ENCODE peak calls at places on chromosomes 12 and 14, in six cellular contexts. One of them, this sample, is unnamed.

GRCh38 chr12:271165-271564 is 8.5 kb upstream of the SLC6A13 start:
- DNase-seq in stimulated activated CD4-positive, alpha-beta T cell treated with anti-CD3 and anti-CD28 coated beads, Interleukin-4, amount 100 ng/mL, for 1 hour: no peak
- DNase-seq in GOT3: no peak
- DNase-seq in NCI-H524: no peak
- DNase-seq in ELR: no peak
- DNase-seq in HuH-7.5: no peak
- DNase-seq in this sample: no peak

GRCh38 chr12:26878661-26879119 is 45.7 kb upstream of the ITPR2 start:
- DNase-seq in stimulated activated CD4-positive, alpha-beta T cell treated with anti-CD3 and anti-CD28 coated beads, Interleukin-4, amount 100 ng/mL, for 1 hour: no peak
- DNase-seq in GOT3: no peak
- DNase-seq in NCI-H524: peak
- DNase-seq in ELR: no peak
- DNase-seq in HuH-7.5: no peak
- DNase-seq in this sample: peak

GRCh38 chr12:19856389-19856788 is 417.1 kb downstream of the AEBP2 start:
- DNase-seq in stimulated activated CD4-positive, alpha-beta T cell treated with anti-CD3 and anti-CD28 coated beads, Interleukin-4, amount 100 ng/mL, for 1 hour: no peak
- DNase-seq in GOT3: no peak
- DNase-seq in NCI-H524: no peak
- DNase-seq in ELR: no peak
- DNase-seq in HuH-7.5: no peak
- DNase-seq in this sample: no peak

GRCh38 chr12:19624000-19624399 is 184.7 kb downstream of the AEBP2 start:
- DNase-seq in stimulated activated CD4-positive, alpha-beta T cell treated with anti-CD3 and anti-CD28 coated beads, Interleukin-4, amount 100 ng/mL, for 1 hour: no peak
- DNase-seq in GOT3: no peak
- DNase-seq in NCI-H524: no peak
- DNase-seq in ELR: no peak
- DNase-seq in HuH-7.5: no peak
- DNase-seq in this sample: no peak

GRCh38 chr12:54657048-54657696 is 9.0 kb upstream of the DCD start:
- DNase-seq in stimulated activated CD4-positive, alpha-beta T cell treated with anti-CD3 and anti-CD28 coated beads, Interleukin-4, amount 100 ng/mL, for 1 hour: no peak
- DNase-seq in GOT3: no peak
- DNase-seq in NCI-H524: no peak
- DNase-seq in ELR: no peak
- DNase-seq in HuH-7.5: no peak
- DNase-seq in this sample: no peak

GRCh38 chr12:124686001-124686884 is 118.8 kb upstream of the NCOR2 start:
- DNase-seq in stimulated activated CD4-positive, alpha-beta T cell treated with anti-CD3 and anti-CD28 coated beads, Interleukin-4, amount 100 ng/mL, for 1 hour: no peak
- DNase-seq in GOT3: no peak
- DNase-seq in NCI-H524: no peak
- DNase-seq in ELR: peak
- DNase-seq in HuH-7.5: no peak
- DNase-seq in this sample: peak

GRCh38 chr14:69612014-69612758 is 790 bp downstream of the SUSD6 start:
- DNase-seq in stimulated activated CD4-positive, alpha-beta T cell treated with anti-CD3 and anti-CD28 coated beads, Interleukin-4, amount 100 ng/mL, for 1 hour: peak
- DNase-seq in GOT3: no peak
- DNase-seq in NCI-H524: no peak
- DNase-seq in ELR: peak
- DNase-seq in HuH-7.5: peak
- DNase-seq in this sample: peak

GRCh38 chr12:51389302-51389999 is 1.8 kb downstream of the GALNT6 start:
- DNase-seq in stimulated activated CD4-positive, alpha-beta T cell treated with anti-CD3 and anti-CD28 coated beads, Interleukin-4, amount 100 ng/mL, for 1 hour: no peak
- DNase-seq in GOT3: no peak
- DNase-seq in NCI-H524: no peak
- DNase-seq in ELR: peak
- DNase-seq in HuH-7.5: no peak
- DNase-seq in this sample: no peak

GRCh38 chr12:43758247-43758727 is 303 bp downstream of the PUS7L start:
- DNase-seq in stimulated activated CD4-positive, alpha-beta T cell treated with anti-CD3 and anti-CD28 coated beads, Interleukin-4, amount 100 ng/mL, for 1 hour: no peak
- DNase-seq in GOT3: no peak
- DNase-seq in NCI-H524: no peak
- DNase-seq in ELR: peak
- DNase-seq in HuH-7.5: peak
- DNase-seq in this sample: no peak

GRCh38 chr14:34029921-34030334 is 79.1 kb upstream of the EGLN3 start:
- DNase-seq in stimulated activated CD4-positive, alpha-beta T cell treated with anti-CD3 and anti-CD28 coated beads, Interleukin-4, amount 100 ng/mL, for 1 hour: no peak
- DNase-seq in GOT3: no peak
- DNase-seq in NCI-H524: no peak
- DNase-seq in ELR: no peak
- DNase-seq in HuH-7.5: no peak
- DNase-seq in this sample: no peak

GRCh38 chr14:105314287-105315185 is at the start of gene PACS2:
- DNase-seq in stimulated activated CD4-positive, alpha-beta T cell treated with anti-CD3 and anti-CD28 coated beads, Interleukin-4, amount 100 ng/mL, for 1 hour: peak
- DNase-seq in GOT3: no peak
- DNase-seq in NCI-H524: peak
- DNase-seq in ELR: peak
- DNase-seq in HuH-7.5: peak
- DNase-seq in this sample: peak

GRCh38 chr12:6230321-6231110 is 30.3 kb downstream of the CD9 start:
- DNase-seq in stimulated activated CD4-positive, alpha-beta T cell treated with anti-CD3 and anti-CD28 coated beads, Interleukin-4, amount 100 ng/mL, for 1 hour: peak
- DNase-seq in GOT3: no peak
- DNase-seq in NCI-H524: no peak
- DNase-seq in ELR: no peak
- DNase-seq in HuH-7.5: no peak
- DNase-seq in this sample: peak

GRCh38 chr14:78959674-78960264 is 789.6 kb downstream of the NRXN3 start:
- DNase-seq in stimulated activated CD4-positive, alpha-beta T cell treated with anti-CD3 and anti-CD28 coated beads, Interleukin-4, amount 100 ng/mL, for 1 hour: peak
- DNase-seq in GOT3: no peak
- DNase-seq in NCI-H524: peak
- DNase-seq in ELR: peak
- DNase-seq in HuH-7.5: peak
- DNase-seq in this sample: peak